ENCODE peak calls at places on chromosomes 4 and X, in eight cellular contexts. H is HL-60, N is astrocyte, F is neuronal stem cell, X is sigmoid colon, J is colonic mucosa, O is hepatocyte, P is tibial artery. U is an unnamed sample.

GRCh38 chrX:115378471-115378870 is 89.0 kb downstream of the LUZP4 start:
- DNase-seq in H (no peak), N (peak; percentile 58), F (no peak), X (no peak), J (no peak), O (no peak), P (no peak), U (no peak)

GRCh38 chrX:40663880-40664630 is 16.7 kb upstream of the CXorf38 start:
- DNase-seq in H (no peak), N (peak; percentile 5), F (no peak), X (no peak), J (no peak), O (peak; percentile 39), P (no peak), U (no peak)

GRCh38 chrX:619451-619811 is 11.2 kb upstream of the SHOX start:
- DNase-seq in H (no peak), N (no peak), F (no peak), X (no peak), J (no peak), O (no peak), P (no peak), U (no peak)

GRCh38 chr4:81600511-81601269 is 129.0 kb upstream of the RASGEF1B start:
- DNase-seq in H (no peak), N (no peak), F (peak; percentile 30), X (peak; percentile 79), J (no peak), O (no peak), P (no peak), U (no peak)

GRCh38 chrX:44931441-44931973 is 58.5 kb downstream of the KDM6A start:
- DNase-seq in H (no peak), N (no peak), F (no peak), X (no peak), J (no peak), O (no peak), P (no peak), U (peak; percentile 2)

GRCh38 chr4:105520819-105521790 is 31.3 kb upstream of the ARHGEF38 start:
- DNase-seq in H (peak; percentile 12), N (peak; percentile 14), F (peak; percentile 56), X (no peak), J (peak; percentile 60), O (peak; percentile 63), P (no peak), U (peak; percentile 20)

GRCh38 chrX:29662101-29662500 is 553.3 kb upstream of the MAGEB2 start:
- DNase-seq in H (peak; percentile 27), N (peak; percentile 64), F (no peak), X (no peak), J (no peak), O (peak; percentile 8), P (no peak), U (no peak)

GRCh38 chrX:49193542-49193964 is 6.4 kb downstream of the SYP start:
- DNase-seq in H (no peak), N (no peak), F (no peak), X (no peak), J (no peak), O (no peak), P (no peak), U (no peak)

GRCh38 chr4:85938062-85938461 is 421.8 kb downstream of the MAPK10 start:
- DNase-seq in H (no peak), N (no peak), F (no peak), X (no peak), J (peak; percentile 24), O (no peak), P (no peak), U (no peak)

GRCh38 chr4:81499840-81500239 is 28.1 kb upstream of the RASGEF1B start:
- DNase-seq in H (no peak), N (no peak), F (peak; percentile 33), X (no peak), J (no peak), O (no peak), P (no peak), U (no peak)

GRCh38 chr4:157590679-157591078 is 370.2 kb downstream of the GRIA2 start:
- DNase-seq in H (no peak), N (no peak), F (no peak), X (no peak), J (no peak), O (no peak), P (no peak), U (no peak)

GRCh38 chrX:12137982-12138365 is 299 bp upstream of the FRMPD4 start:
- DNase-seq in H (no peak), N (no peak), F (no peak), X (no peak), J (no peak), O (no peak), P (no peak), U (no peak)

GRCh38 chr4:101367201-101367600 is 19.9 kb upstream of the PPP3CA start:
- DNase-seq in H (no peak), N (peak; percentile 97), F (no peak), X (no peak), J (no peak), O (peak; percentile 10), P (no peak), U (no peak)

GRCh38 chr4:6892190-6892908 is 17.3 kb upstream of the TBC1D14 start:
- DNase-seq in H (peak; percentile 66), N (peak; percentile 63), F (no peak), X (peak; percentile 77), J (peak; percentile 58), O (peak; percentile 47), P (peak; percentile 43), U (no peak)

GRCh38 chr4:108425988-108426387 is 194.4 kb upstream of the RPL34 start:
- DNase-seq in H (no peak), N (peak; percentile 94), F (no peak), X (no peak), J (no peak), O (no peak), P (no peak), U (no peak)

GRCh38 chr4:151475338-151475737 is 66.4 kb downstream of the FHIP1A start:
- DNase-seq in H (no peak), N (peak; percentile 54), F (no peak), X (no peak), J (no peak), O (no peak), P (no peak), U (no peak)

GRCh38 chrX:120251471-120252011 is 929 bp downstream of the ZBTB33 start:
- DNase-seq in H (peak; percentile 25), N (peak; percentile 12), F (no peak), X (peak; percentile 72), J (peak; percentile 42), O (peak; percentile 33), P (no peak), U (peak; percentile 10)

GRCh38 chr4:87058272-87059073 is 123.7 kb downstream of the AFF1 start:
- DNase-seq in H (no peak), N (no peak), F (no peak), X (no peak), J (no peak), O (peak; percentile 39), P (no peak), U (no peak)
- H3K27ac ChIP-seq in H (no peak overlapping the region), N (no peak overlapping the region), F (peak overlapping the region; percentile 4), X (peak overlapping the region; percentile 68), J (no peak overlapping the region), O (peak overlapping the region; percentile 12), P (peak overlapping the region; percentile 72), U (no peak overlapping the region)

DNA sequence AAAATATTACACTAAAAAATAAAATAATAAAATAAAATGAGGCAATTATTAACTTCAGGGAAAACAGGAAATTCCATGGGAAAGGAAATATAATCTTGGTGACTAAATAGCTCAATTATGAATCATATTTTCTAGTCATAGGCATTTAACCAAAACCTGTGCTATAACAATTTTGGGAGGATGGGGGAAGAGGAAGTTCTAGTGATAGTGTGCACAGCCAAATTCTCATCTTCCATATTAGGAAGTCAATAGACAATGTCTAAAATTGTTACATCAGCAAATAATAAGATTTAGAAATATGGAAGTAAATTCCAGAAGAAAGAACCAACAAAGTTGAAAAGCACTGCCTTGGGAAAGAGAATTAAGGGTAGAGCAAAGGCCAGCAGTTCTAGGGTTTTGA is 2.8 kb downstream of the AWAT2 start:
- DNase-seq in H (no peak), N (no peak), F (no peak), X (no peak), J (no peak), O (no peak), P (no peak), U (no peak)
- H3K27ac ChIP-seq in H (no peak overlapping the region), N (no peak overlapping the region), F (no peak overlapping the region), X (no peak overlapping the region), J (no peak overlapping the region), O (no peak overlapping the region), P (no peak overlapping the region), U (no peak overlapping the region)

GRCh38 chr4:125112536-125112935 is 202.2 kb upstream of the FAT4 start:
- DNase-seq in H (no peak), N (no peak), F (no peak), X (no peak), J (no peak), O (no peak), P (no peak), U (no peak)

GRCh38 chr4:125116431-125116830 is 198.3 kb upstream of the FAT4 start:
- DNase-seq in H (no peak), N (no peak), F (no peak), X (no peak), J (no peak), O (no peak), P (no peak), U (no peak)

GRCh38 chr4:125115941-125116340 is 198.8 kb upstream of the FAT4 start:
- DNase-seq in H (no peak), N (peak; percentile 76), F (no peak), X (no peak), J (no peak), O (no peak), P (no peak), U (no peak)

GRCh38 chr4:125115476-125115875 is 199.3 kb upstream of the FAT4 start:
- DNase-seq in H (no peak), N (peak; percentile 58), F (no peak), X (no peak), J (no peak), O (no peak), P (no peak), U (no peak)

DNA sequence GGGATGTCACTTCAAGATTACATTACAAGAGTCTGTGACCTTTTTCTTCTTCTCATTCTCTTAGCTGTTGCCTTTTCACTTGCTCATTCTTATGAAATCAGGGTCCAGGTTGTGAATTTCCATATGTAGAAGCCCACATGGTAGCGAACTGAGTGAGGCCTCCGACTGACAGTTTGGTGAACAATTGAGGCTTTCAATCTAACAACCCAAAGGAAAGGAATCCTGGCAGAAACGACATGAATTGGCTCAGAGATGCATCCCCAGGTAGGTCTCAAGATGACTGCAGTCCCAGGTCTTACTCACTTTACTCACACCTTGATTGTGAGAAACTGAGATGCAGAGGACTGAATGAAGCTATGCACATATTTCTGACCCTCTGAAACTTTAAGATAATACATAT is 203.4 kb upstream of the FAT4 start:
- DNase-seq in H (no peak), N (no peak), F (no peak), X (no peak), J (no peak), O (no peak), P (no peak), U (no peak)
- H3K27ac ChIP-seq in H (no peak overlapping the region), N (no peak overlapping the region), F (no peak overlapping the region), X (no peak overlapping the region), J (no peak overlapping the region), O (no peak overlapping the region), P (no peak overlapping the region), U (no peak overlapping the region)

GRCh38 chr4:3340703-3341088 is 47.9 kb downstream of the RGS12 start:
- DNase-seq in H (no peak), N (no peak), F (no peak), X (no peak), J (no peak), O (no peak), P (no peak), U (no peak)
- H3K27ac ChIP-seq in H (no peak overlapping the region), N (no peak overlapping the region), F (no peak overlapping the region), X (no peak overlapping the region), J (no peak overlapping the region), O (no peak overlapping the region), P (no peak overlapping the region), U (no peak overlapping the region)

GRCh38 chr4:145176641-145177432 is 3.6 kb downstream of the OTUD4 start:
- DNase-seq in H (no peak), N (no peak), F (no peak), X (no peak), J (no peak), O (no peak), P (no peak), U (peak; percentile 22)
- H3K27ac ChIP-seq in H (peak overlapping the region; percentile 99), N (peak overlapping the region; percentile 94), F (no peak overlapping the region), X (peak overlapping the region; percentile 98), J (peak overlapping the region; percentile 99), O (peak overlapping the region; percentile 99), P (peak overlapping the region; percentile 97), U (peak overlapping the region; percentile 96)

U was measured in naive thymus-derived CD4-positive, alpha-beta T cell.